ENCODE peak calls at places on chromosome 10, in six cellular contexts. O is HepG2, W is K562, D is H1, B is GM12878, K is WTC11. Q is an unnamed sample.

GRCh38 chr10:126063353-126063791 is 167.0 kb downstream of the FANK1 start:
- DNase-seq in O (no peak), W (no peak), D (no peak), B (no peak), K (no peak), Q (no peak)

GRCh38 chr10:127872011-127872741 is 20.6 kb downstream of the CLRN3 start:
- DNase-seq in O (no peak), W (no peak), D (no peak), B (no peak), K (no peak), Q (no peak)

GRCh38 chr10:6803429-6803783 is 223.3 kb upstream of the PRKCQ start:
- DNase-seq in O (no peak), W (no peak), D (no peak), B (no peak), K (no peak), Q (no peak)

GRCh38 chr10:99779335-99779734 is 3.1 kb upstream of the ABCC2 start:
- DNase-seq in O (peak), W (no peak), D (no peak), B (no peak), K (no peak), Q (no peak)

GRCh38 chr10:60944159-60944909 is at the start of gene RHOBTB1:
- DNase-seq in O (peak), W (peak), D (no peak), B (no peak), K (peak), Q (peak)

GRCh38 chr10:68082815-68083395 is 7.8 kb upstream of the HERC4 start:
- DNase-seq in O (no peak), W (no peak), D (no peak), B (no peak), K (no peak), Q (peak)

GRCh38 chr10:37727491-37728352 is 129.7 kb downstream of the ZNF248 start:
- DNase-seq in O (no peak), W (no peak), D (no peak), B (no peak), K (no peak), Q (no peak)

GRCh38 chr10:98790817-98791216 is 344.1 kb upstream of the HPS1 start:
- DNase-seq in O (no peak), W (no peak), D (no peak), B (no peak), K (no peak), Q (peak)

GRCh38 chr10:29590598-29591415 is 44.0 kb downstream of the SVIL start:
- DNase-seq in O (peak), W (peak), D (no peak), B (no peak), K (no peak), Q (peak)

GRCh38 chr10:120516426-120516825 is 59.4 kb downstream of the PLPP4 start:
- DNase-seq in O (no peak), W (no peak), D (no peak), B (no peak), K (no peak), Q (no peak)

GRCh38 chr10:3484306-3485187 is 300.5 kb downstream of the KLF6 start:
- DNase-seq in O (no peak), W (no peak), D (no peak), B (peak), K (no peak), Q (no peak)

GRCh38 chr10:117163061-117163953 is 25.2 kb upstream of the VAX1 start:
- DNase-seq in O (no peak), W (peak), D (no peak), B (no peak), K (peak), Q (peak)

DNA sequence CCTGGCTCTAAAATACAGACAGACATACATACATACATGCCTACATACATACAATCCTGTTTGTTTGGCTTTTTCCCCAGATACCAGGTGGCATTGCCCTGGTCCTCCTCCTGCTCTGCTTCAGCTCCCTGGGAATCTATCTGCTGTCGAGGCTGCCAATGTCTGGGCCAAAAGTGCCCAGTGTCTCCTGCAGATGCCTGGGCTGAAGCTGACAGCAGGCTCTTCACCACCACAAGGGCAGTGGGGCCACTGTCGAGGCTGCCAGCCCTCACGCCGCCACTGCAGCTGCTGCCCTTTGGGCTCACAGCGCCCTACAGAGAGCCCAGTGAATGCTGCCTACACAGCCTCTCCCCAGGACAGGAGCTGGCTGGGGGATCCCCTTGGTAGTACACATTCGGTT is 18.0 kb upstream of the STN1 start:
- DNase-seq in O (no peak), W (no peak), D (no peak), B (no peak), K (no peak), Q (no peak)
- TF ChIP-seq CREB1 in O (no peak), W (no peak), D (no peak), B (no peak), K (no peak), Q (no peak)

GRCh38 chr10:11260136-11260535 is 242.5 kb downstream of the CELF2 start:
- DNase-seq in O (no peak), W (no peak), D (no peak), B (no peak), K (no peak), Q (no peak)

GRCh38 chr10:11263039-11263345 is 245.3 kb downstream of the CELF2 start:
- DNase-seq in O (no peak), W (no peak), D (no peak), B (no peak), K (no peak), Q (no peak)

GRCh38 chr10:11262210-11263038 is 244.8 kb downstream of the CELF2 start:
- DNase-seq in O (no peak), W (no peak), D (no peak), B (no peak), K (no peak), Q (no peak)

GRCh38 chr10:11261143-11261542 is 243.5 kb downstream of the CELF2 start:
- DNase-seq in O (no peak), W (no peak), D (no peak), B (no peak), K (no peak), Q (no peak)

DNA sequence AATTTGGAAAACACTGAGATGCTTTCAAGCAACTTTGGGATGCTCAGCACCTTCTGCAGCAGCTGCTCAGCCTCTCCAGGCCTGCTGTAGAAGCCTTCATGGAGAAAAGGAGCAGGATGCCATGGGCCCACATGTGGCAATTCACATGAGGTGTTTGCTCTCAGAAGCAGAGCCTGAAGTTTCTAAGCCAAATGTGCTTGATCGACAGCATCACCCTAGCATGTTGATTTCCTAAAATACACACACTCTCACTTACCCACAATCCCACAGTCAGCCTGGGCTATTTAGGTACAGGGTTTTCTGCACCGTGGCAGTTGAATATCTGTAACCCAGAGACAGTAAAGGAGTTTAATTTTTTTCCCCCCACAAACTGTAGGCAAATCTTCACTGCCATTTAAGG is 244.0 kb downstream of the CELF2 start:
- DNase-seq in O (no peak), W (no peak), D (no peak), B (no peak), K (no peak), Q (no peak)
- TF ChIP-seq CREB1 in O (no peak), W (no peak), D (no peak), B (no peak), K (no peak), Q (no peak)

GRCh38 chr10:44977287-44978212 is 1.1 kb downstream of the DEPP1 start:
- DNase-seq in O (no peak), W (no peak), D (no peak), B (no peak), K (no peak), Q (no peak)

GRCh38 chr10:44980309-44981171 is 1.9 kb upstream of the DEPP1 start:
- DNase-seq in O (peak), W (no peak), D (no peak), B (no peak), K (no peak), Q (no peak)

GRCh38 chr10:44979281-44980181 is 922 bp upstream of the DEPP1 start:
- DNase-seq in O (no peak), W (no peak), D (no peak), B (no peak), K (no peak), Q (no peak)

GRCh38 chr10:44978213-44978569 is 418 bp downstream of the DEPP1 start:
- DNase-seq in O (no peak), W (no peak), D (no peak), B (no peak), K (no peak), Q (no peak)

GRCh38 chr10:44978570-44979280 is at the start of gene DEPP1:
- DNase-seq in O (peak), W (peak), D (no peak), B (no peak), K (peak), Q (peak)
- TF ChIP-seq CREB1 in O (no peak), W (no peak), D (no peak), B (no peak), K (no peak), Q (no peak)

GRCh38 chr10:70232155-70232858 is 922 bp downstream of the PPA1 start:
- DNase-seq in O (peak), W (peak), D (no peak), B (no peak), K (no peak), Q (peak)
- TF ChIP-seq CREB1 in O (peak), W (peak), D (no peak), B (no peak), K (no peak), Q (peak)

GRCh38 chr10:74671716-74672115 is 154.7 kb upstream of the KAT6B start:
- DNase-seq in O (no peak), W (no peak), D (no peak), B (no peak), K (no peak), Q (no peak)
- TF ChIP-seq CREB1 in O (no peak), W (no peak), D (no peak), B (no peak), K (no peak), Q (no peak)